ENCODE peak calls at places on chromosomes 13 and 19, in nine cellular contexts. One of them, this sample, is unnamed.

GRCh38 chr13:58949646-58950045 is 1214.1 kb downstream of the DIAPH3 start:
- DNase-seq in fibroblast of villous mesenchyme: no peak
- DNase-seq in heart right ventricle: no peak
- DNase-seq in transverse colon: no peak
- DNase-seq in fibroblast of lung: no peak
- DNase-seq in IMR-90: no peak
- DNase-seq in upper lobe of left lung: no peak
- DNase-seq in PC-3: no peak
- DNase-seq in AG04450: no peak
- DNase-seq in this sample: no peak

GRCh38 chr13:36275190-36276002 is 22.2 kb downstream of the CCDC169 start:
- DNase-seq in fibroblast of villous mesenchyme: peak
- DNase-seq in heart right ventricle: no peak
- DNase-seq in transverse colon: no peak
- DNase-seq in fibroblast of lung: peak
- DNase-seq in IMR-90: peak
- DNase-seq in upper lobe of left lung: no peak
- DNase-seq in PC-3: peak
- DNase-seq in AG04450: peak
- DNase-seq in this sample: peak

GRCh38 chr13:39225860-39226259 is 187.6 kb downstream of the NHLRC3 start:
- DNase-seq in fibroblast of villous mesenchyme: no peak
- DNase-seq in heart right ventricle: no peak
- DNase-seq in transverse colon: no peak
- DNase-seq in fibroblast of lung: no peak
- DNase-seq in IMR-90: no peak
- DNase-seq in upper lobe of left lung: no peak
- DNase-seq in PC-3: no peak
- DNase-seq in AG04450: no peak
- DNase-seq in this sample: no peak

GRCh38 chr13:102757006-102757405 is 16.6 kb downstream of the TEX30 start:
- DNase-seq in fibroblast of villous mesenchyme: no peak
- DNase-seq in heart right ventricle: no peak
- DNase-seq in transverse colon: no peak
- DNase-seq in fibroblast of lung: no peak
- DNase-seq in IMR-90: no peak
- DNase-seq in upper lobe of left lung: no peak
- DNase-seq in PC-3: no peak
- DNase-seq in AG04450: no peak
- DNase-seq in this sample: no peak

GRCh38 chr13:41652735-41653361 is 195.5 kb downstream of the RGCC start:
- DNase-seq in fibroblast of villous mesenchyme: peak
- DNase-seq in heart right ventricle: no peak
- DNase-seq in transverse colon: no peak
- DNase-seq in fibroblast of lung: peak
- DNase-seq in IMR-90: peak
- DNase-seq in upper lobe of left lung: no peak
- DNase-seq in PC-3: peak
- DNase-seq in AG04450: peak
- DNase-seq in this sample: no peak

GRCh38 chr19:10946964-10947657 is 13.7 kb upstream of the SMARCA4 start:
- DNase-seq in fibroblast of villous mesenchyme: peak
- DNase-seq in heart right ventricle: no peak
- DNase-seq in transverse colon: no peak
- DNase-seq in fibroblast of lung: peak
- DNase-seq in IMR-90: peak
- DNase-seq in upper lobe of left lung: no peak
- DNase-seq in PC-3: no peak
- DNase-seq in AG04450: no peak
- DNase-seq in this sample: no peak

GRCh38 chr19:7074705-7075282 is 5.3 kb downstream of the ZNF557 start:
- DNase-seq in fibroblast of villous mesenchyme: no peak
- DNase-seq in heart right ventricle: no peak
- DNase-seq in transverse colon: no peak
- DNase-seq in fibroblast of lung: no peak
- DNase-seq in IMR-90: no peak
- DNase-seq in upper lobe of left lung: peak
- DNase-seq in PC-3: no peak
- DNase-seq in AG04450: no peak
- DNase-seq in this sample: no peak

GRCh38 chr19:37519890-37520289 is 13.2 kb downstream of the ZNF793 start:
- DNase-seq in fibroblast of villous mesenchyme: no peak
- DNase-seq in heart right ventricle: no peak
- DNase-seq in transverse colon: no peak
- DNase-seq in fibroblast of lung: peak
- DNase-seq in IMR-90: peak
- DNase-seq in upper lobe of left lung: no peak
- DNase-seq in PC-3: peak
- DNase-seq in AG04450: no peak
- DNase-seq in this sample: no peak

GRCh38 chr13:79987323-79987722 is 353.6 kb downstream of the SPRY2 start:
- DNase-seq in fibroblast of villous mesenchyme: no peak
- DNase-seq in heart right ventricle: no peak
- DNase-seq in transverse colon: no peak
- DNase-seq in fibroblast of lung: no peak
- DNase-seq in IMR-90: peak
- DNase-seq in upper lobe of left lung: no peak
- DNase-seq in PC-3: peak
- DNase-seq in AG04450: no peak
- DNase-seq in this sample: no peak

GRCh38 chr13:50069255-50069654 is 54.0 kb downstream of the KCNRG start:
- DNase-seq in fibroblast of villous mesenchyme: peak
- DNase-seq in heart right ventricle: no peak
- DNase-seq in transverse colon: no peak
- DNase-seq in fibroblast of lung: peak
- DNase-seq in IMR-90: peak
- DNase-seq in upper lobe of left lung: no peak
- DNase-seq in PC-3: no peak
- DNase-seq in AG04450: no peak
- DNase-seq in this sample: no peak

GRCh38 chr19:2633693-2634075 is 68.8 kb downstream of the GNG7 start:
- DNase-seq in fibroblast of villous mesenchyme: no peak
- DNase-seq in heart right ventricle: no peak
- DNase-seq in transverse colon: no peak
- DNase-seq in fibroblast of lung: no peak
- DNase-seq in IMR-90: no peak
- DNase-seq in upper lobe of left lung: no peak
- DNase-seq in PC-3: no peak
- DNase-seq in AG04450: no peak
- DNase-seq in this sample: no peak

GRCh38 chr19:2628597-2628996 is 73.9 kb downstream of the GNG7 start:
- DNase-seq in fibroblast of villous mesenchyme: no peak
- DNase-seq in heart right ventricle: no peak
- DNase-seq in transverse colon: no peak
- DNase-seq in fibroblast of lung: no peak
- DNase-seq in IMR-90: no peak
- DNase-seq in upper lobe of left lung: no peak
- DNase-seq in PC-3: no peak
- DNase-seq in AG04450: no peak
- DNase-seq in this sample: no peak

GRCh38 chr19:2629491-2630351 is 72.8 kb downstream of the GNG7 start:
- DNase-seq in fibroblast of villous mesenchyme: no peak
- DNase-seq in heart right ventricle: no peak
- DNase-seq in transverse colon: no peak
- DNase-seq in fibroblast of lung: no peak
- DNase-seq in IMR-90: no peak
- DNase-seq in upper lobe of left lung: no peak
- DNase-seq in PC-3: no peak
- DNase-seq in AG04450: no peak
- DNase-seq in this sample: no peak

GRCh38 chr19:2630352-2631001 is 72.0 kb downstream of the GNG7 start:
- DNase-seq in fibroblast of villous mesenchyme: no peak
- DNase-seq in heart right ventricle: no peak
- DNase-seq in transverse colon: no peak
- DNase-seq in fibroblast of lung: no peak
- DNase-seq in IMR-90: no peak
- DNase-seq in upper lobe of left lung: no peak
- DNase-seq in PC-3: no peak
- DNase-seq in AG04450: no peak
- DNase-seq in this sample: no peak

GRCh38 chr19:2631213-2631821 is 71.2 kb downstream of the GNG7 start:
- DNase-seq in fibroblast of villous mesenchyme: no peak
- DNase-seq in heart right ventricle: no peak
- DNase-seq in transverse colon: no peak
- DNase-seq in fibroblast of lung: peak
- DNase-seq in IMR-90: peak
- DNase-seq in upper lobe of left lung: no peak
- DNase-seq in PC-3: peak
- DNase-seq in AG04450: no peak
- DNase-seq in this sample: no peak
- TF ChIP-seq CTCF in fibroblast of villous mesenchyme: no peak
- TF ChIP-seq CTCF in heart right ventricle: no peak
- TF ChIP-seq CTCF in transverse colon: no peak
- TF ChIP-seq CTCF in fibroblast of lung: no peak
- TF ChIP-seq CTCF in IMR-90: no peak
- TF ChIP-seq CTCF in upper lobe of left lung: no peak
- TF ChIP-seq CTCF in PC-3: peak
- TF ChIP-seq CTCF in AG04450: no peak
- TF ChIP-seq CTCF in this sample: no peak

GRCh38 chr13:110305001-110305400 is 2.0 kb downstream of the COL4A1 start:
- DNase-seq in fibroblast of villous mesenchyme: no peak
- DNase-seq in heart right ventricle: no peak
- DNase-seq in transverse colon: no peak
- DNase-seq in fibroblast of lung: no peak
- DNase-seq in IMR-90: no peak
- DNase-seq in upper lobe of left lung: no peak
- DNase-seq in PC-3: no peak
- DNase-seq in AG04450: no peak
- DNase-seq in this sample: no peak

GRCh38 chr13:110304256-110304655 is 2.7 kb downstream of the COL4A1 start:
- DNase-seq in fibroblast of villous mesenchyme: peak
- DNase-seq in heart right ventricle: no peak
- DNase-seq in transverse colon: no peak
- DNase-seq in fibroblast of lung: peak
- DNase-seq in IMR-90: peak
- DNase-seq in upper lobe of left lung: no peak
- DNase-seq in PC-3: no peak
- DNase-seq in AG04450: no peak
- DNase-seq in this sample: no peak

GRCh38 chr13:110306340-110306959 is 507 bp downstream of the COL4A1 start:
- DNase-seq in fibroblast of villous mesenchyme: peak
- DNase-seq in heart right ventricle: no peak
- DNase-seq in transverse colon: no peak
- DNase-seq in fibroblast of lung: peak
- DNase-seq in IMR-90: no peak
- DNase-seq in upper lobe of left lung: peak
- DNase-seq in PC-3: no peak
- DNase-seq in AG04450: no peak
- DNase-seq in this sample: no peak

GRCh38 chr13:110305949-110306339 is 1.0 kb downstream of the COL4A1 start:
- DNase-seq in fibroblast of villous mesenchyme: no peak
- DNase-seq in heart right ventricle: no peak
- DNase-seq in transverse colon: no peak
- DNase-seq in fibroblast of lung: peak
- DNase-seq in IMR-90: no peak
- DNase-seq in upper lobe of left lung: no peak
- DNase-seq in PC-3: peak
- DNase-seq in AG04450: no peak
- DNase-seq in this sample: no peak

DNA sequence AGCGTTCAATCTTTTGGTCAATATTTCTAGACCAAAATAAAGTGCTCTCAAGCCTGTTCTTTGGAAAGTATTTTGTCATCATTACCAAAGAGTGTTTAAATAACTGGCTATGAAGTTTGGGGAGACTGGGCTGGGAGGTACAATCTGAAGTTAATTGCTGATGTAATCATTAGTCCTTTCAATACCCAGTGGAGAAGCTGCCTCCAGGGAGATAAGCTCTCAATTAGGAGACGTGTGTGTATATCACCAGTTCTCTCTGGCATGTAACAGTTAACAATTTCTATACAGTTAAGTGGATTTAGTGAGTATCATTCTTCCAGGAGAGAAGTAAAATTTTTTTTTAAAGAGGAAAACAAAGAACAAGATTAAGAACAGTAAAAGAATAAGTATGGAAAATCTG is 1.4 kb downstream of the COL4A1 start:
- DNase-seq in fibroblast of villous mesenchyme: no peak
- DNase-seq in heart right ventricle: no peak
- DNase-seq in transverse colon: no peak
- DNase-seq in fibroblast of lung: no peak
- DNase-seq in IMR-90: no peak
- DNase-seq in upper lobe of left lung: no peak
- DNase-seq in PC-3: no peak
- DNase-seq in AG04450: no peak
- DNase-seq in this sample: no peak
- H3K4me3 ChIP-seq in fibroblast of villous mesenchyme: peak
- H3K4me3 ChIP-seq in heart right ventricle: peak
- H3K4me3 ChIP-seq in transverse colon: peak
- H3K4me3 ChIP-seq in fibroblast of lung: peak
- H3K4me3 ChIP-seq in IMR-90: peak
- H3K4me3 ChIP-seq in upper lobe of left lung: peak
- H3K4me3 ChIP-seq in PC-3: peak
- H3K4me3 ChIP-seq in AG04450: peak
- H3K4me3 ChIP-seq in this sample: no peak

GRCh38 chr19:34904521-34904845 is 22.2 kb upstream of the ZNF30 start:
- DNase-seq in fibroblast of villous mesenchyme: no peak
- DNase-seq in heart right ventricle: no peak
- DNase-seq in transverse colon: no peak
- DNase-seq in fibroblast of lung: no peak
- DNase-seq in IMR-90: no peak
- DNase-seq in upper lobe of left lung: no peak
- DNase-seq in PC-3: no peak
- DNase-seq in AG04450: no peak
- DNase-seq in this sample: no peak
- TF ChIP-seq CTCF in fibroblast of villous mesenchyme: no peak
- TF ChIP-seq CTCF in heart right ventricle: no peak
- TF ChIP-seq CTCF in transverse colon: no peak
- TF ChIP-seq CTCF in fibroblast of lung: no peak
- TF ChIP-seq CTCF in IMR-90: no peak
- TF ChIP-seq CTCF in upper lobe of left lung: no peak
- TF ChIP-seq CTCF in PC-3: no peak
- TF ChIP-seq CTCF in AG04450: no peak
- TF ChIP-seq CTCF in this sample: no peak

DNA sequence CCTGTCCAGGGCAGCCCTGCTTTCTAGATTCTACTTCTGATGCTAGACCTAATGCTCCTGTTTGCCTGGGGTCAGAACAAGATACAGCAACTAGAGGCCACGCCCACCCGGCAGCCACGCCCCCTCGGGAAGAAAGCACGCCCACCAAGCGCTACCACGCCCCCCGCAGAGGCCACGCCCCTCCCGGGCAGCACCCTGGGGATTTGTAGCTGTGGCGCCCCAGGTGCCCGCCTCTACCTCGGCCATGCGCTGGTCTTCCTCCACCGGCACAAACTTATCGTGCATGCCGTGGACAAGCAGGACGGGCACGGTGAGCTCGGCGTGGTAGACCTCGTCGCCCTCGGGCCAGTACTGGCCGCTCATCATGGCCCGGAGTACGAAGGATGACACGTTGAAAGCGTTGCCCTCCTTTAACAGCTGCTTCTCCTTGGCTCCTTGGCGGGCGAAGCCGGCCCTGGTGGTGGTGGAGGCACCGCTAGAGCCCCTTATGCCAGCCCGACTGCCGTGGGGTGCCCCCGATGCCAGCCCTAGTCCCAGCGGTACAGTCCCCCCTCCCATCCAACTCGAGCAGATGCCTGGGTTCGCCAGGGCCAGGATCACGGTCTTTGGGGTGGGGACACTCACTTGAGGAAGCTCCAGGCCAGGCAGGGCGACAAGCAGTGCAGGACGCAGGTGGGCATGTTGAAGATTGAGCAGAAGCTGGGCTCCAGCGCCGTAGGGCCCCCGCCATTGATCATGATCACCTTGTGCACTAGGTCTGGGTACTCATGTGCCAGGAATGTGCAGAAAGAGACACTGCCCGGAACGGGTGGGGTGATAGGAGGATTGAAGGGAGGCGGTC is 9.0 kb downstream of the ABHD8 start:
- DNase-seq in fibroblast of villous mesenchyme: no peak
- DNase-seq in heart right ventricle: peak
- DNase-seq in transverse colon: peak
- DNase-seq in fibroblast of lung: no peak
- DNase-seq in IMR-90: no peak
- DNase-seq in upper lobe of left lung: peak
- DNase-seq in PC-3: no peak
- DNase-seq in AG04450: no peak
- DNase-seq in this sample: no peak
- H3K4me3 ChIP-seq in fibroblast of villous mesenchyme: no peak
- H3K4me3 ChIP-seq in heart right ventricle: no peak
- H3K4me3 ChIP-seq in transverse colon: no peak
- H3K4me3 ChIP-seq in fibroblast of lung: no peak
- H3K4me3 ChIP-seq in IMR-90: no peak
- H3K4me3 ChIP-seq in upper lobe of left lung: no peak
- H3K4me3 ChIP-seq in PC-3: no peak
- H3K4me3 ChIP-seq in AG04450: no peak
- H3K4me3 ChIP-seq in this sample: no peak